ENCODE peak calls at places on chromosome 2, in nine cellular contexts. One of them, this sample, is unnamed.

GRCh38 chr2:149330127-149331022 is at the start of gene LYPD6:
- DNase-seq in fibroblast of lung: peak
- DNase-seq in cardiac muscle cell: peak
- DNase-seq in body of pancreas: peak
- DNase-seq in K562: no peak
- DNase-seq in GM23338: peak
- DNase-seq in CD8-positive, alpha-beta T cell: no peak
- DNase-seq in fibroblast of pulmonary artery: peak
- DNase-seq in IMR-90: peak
- DNase-seq in this sample: peak

GRCh38 chr2:82731824-82732223 is 1727.3 kb downstream of the SUCLG1 start:
- DNase-seq in fibroblast of lung: no peak
- DNase-seq in cardiac muscle cell: no peak
- DNase-seq in body of pancreas: no peak
- DNase-seq in K562: no peak
- DNase-seq in GM23338: no peak
- DNase-seq in CD8-positive, alpha-beta T cell: no peak
- DNase-seq in fibroblast of pulmonary artery: no peak
- DNase-seq in IMR-90: no peak
- DNase-seq in this sample: no peak

GRCh38 chr2:161780881-161781280 is 156.7 kb downstream of the SLC4A10 start:
- DNase-seq in fibroblast of lung: no peak
- DNase-seq in cardiac muscle cell: no peak
- DNase-seq in body of pancreas: no peak
- DNase-seq in K562: no peak
- DNase-seq in GM23338: no peak
- DNase-seq in CD8-positive, alpha-beta T cell: no peak
- DNase-seq in fibroblast of pulmonary artery: no peak
- DNase-seq in IMR-90: no peak
- DNase-seq in this sample: no peak

GRCh38 chr2:224260605-224261004 is 141.3 kb downstream of the FAM124B start:
- DNase-seq in fibroblast of lung: no peak
- DNase-seq in cardiac muscle cell: no peak
- DNase-seq in body of pancreas: no peak
- DNase-seq in K562: no peak
- DNase-seq in GM23338: no peak
- DNase-seq in CD8-positive, alpha-beta T cell: no peak
- DNase-seq in fibroblast of pulmonary artery: no peak
- DNase-seq in IMR-90: no peak
- DNase-seq in this sample: no peak

GRCh38 chr2:181781082-181781786 is 100.9 kb upstream of the NEUROD1 start:
- DNase-seq in fibroblast of lung: no peak
- DNase-seq in cardiac muscle cell: no peak
- DNase-seq in body of pancreas: no peak
- DNase-seq in K562: no peak
- DNase-seq in GM23338: peak
- DNase-seq in CD8-positive, alpha-beta T cell: no peak
- DNase-seq in fibroblast of pulmonary artery: no peak
- DNase-seq in IMR-90: no peak
- DNase-seq in this sample: no peak

GRCh38 chr2:102915128-102915527 is 153.3 kb downstream of the TMEM182 start:
- DNase-seq in fibroblast of lung: peak
- DNase-seq in cardiac muscle cell: no peak
- DNase-seq in body of pancreas: no peak
- DNase-seq in K562: no peak
- DNase-seq in GM23338: no peak
- DNase-seq in CD8-positive, alpha-beta T cell: no peak
- DNase-seq in fibroblast of pulmonary artery: peak
- DNase-seq in IMR-90: peak
- DNase-seq in this sample: no peak

GRCh38 chr2:85772019-85772745 is 18.4 kb downstream of the ATOH8 start:
- DNase-seq in fibroblast of lung: peak
- DNase-seq in cardiac muscle cell: peak
- DNase-seq in body of pancreas: peak
- DNase-seq in K562: no peak
- DNase-seq in GM23338: peak
- DNase-seq in CD8-positive, alpha-beta T cell: no peak
- DNase-seq in fibroblast of pulmonary artery: peak
- DNase-seq in IMR-90: peak
- DNase-seq in this sample: peak

GRCh38 chr2:68418855-68419254 is 48.2 kb downstream of the FBXO48 start:
- DNase-seq in fibroblast of lung: no peak
- DNase-seq in cardiac muscle cell: no peak
- DNase-seq in body of pancreas: no peak
- DNase-seq in K562: no peak
- DNase-seq in GM23338: peak
- DNase-seq in CD8-positive, alpha-beta T cell: no peak
- DNase-seq in fibroblast of pulmonary artery: no peak
- DNase-seq in IMR-90: no peak
- DNase-seq in this sample: no peak

GRCh38 chr2:190537765-190538164 is 3.2 kb upstream of the NEMP2 start:
- DNase-seq in fibroblast of lung: peak
- DNase-seq in cardiac muscle cell: no peak
- DNase-seq in body of pancreas: no peak
- DNase-seq in K562: no peak
- DNase-seq in GM23338: no peak
- DNase-seq in CD8-positive, alpha-beta T cell: no peak
- DNase-seq in fibroblast of pulmonary artery: peak
- DNase-seq in IMR-90: peak
- DNase-seq in this sample: no peak

GRCh38 chr2:65390134-65390533 is 42.3 kb downstream of the SPRED2 start:
- DNase-seq in fibroblast of lung: no peak
- DNase-seq in cardiac muscle cell: no peak
- DNase-seq in body of pancreas: no peak
- DNase-seq in K562: no peak
- DNase-seq in GM23338: no peak
- DNase-seq in CD8-positive, alpha-beta T cell: no peak
- DNase-seq in fibroblast of pulmonary artery: no peak
- DNase-seq in IMR-90: no peak
- DNase-seq in this sample: no peak

GRCh38 chr2:220708366-220708765 is 863.7 kb downstream of the EPHA4 start:
- DNase-seq in fibroblast of lung: peak
- DNase-seq in cardiac muscle cell: no peak
- DNase-seq in body of pancreas: no peak
- DNase-seq in K562: no peak
- DNase-seq in GM23338: no peak
- DNase-seq in CD8-positive, alpha-beta T cell: no peak
- DNase-seq in fibroblast of pulmonary artery: peak
- DNase-seq in IMR-90: peak
- DNase-seq in this sample: no peak

GRCh38 chr2:64586883-64587481 is 62.9 kb downstream of the AFTPH start:
- DNase-seq in fibroblast of lung: peak
- DNase-seq in cardiac muscle cell: peak
- DNase-seq in body of pancreas: no peak
- DNase-seq in K562: peak
- DNase-seq in GM23338: peak
- DNase-seq in CD8-positive, alpha-beta T cell: no peak
- DNase-seq in fibroblast of pulmonary artery: peak
- DNase-seq in IMR-90: peak
- DNase-seq in this sample: no peak

GRCh38 chr2:34907812-34908211 is 1308.7 kb upstream of the FAM98A start:
- DNase-seq in fibroblast of lung: no peak
- DNase-seq in cardiac muscle cell: no peak
- DNase-seq in body of pancreas: no peak
- DNase-seq in K562: no peak
- DNase-seq in GM23338: no peak
- DNase-seq in CD8-positive, alpha-beta T cell: no peak
- DNase-seq in fibroblast of pulmonary artery: no peak
- DNase-seq in IMR-90: no peak
- DNase-seq in this sample: no peak
- TF ChIP-seq CTCF in fibroblast of lung: no peak
- TF ChIP-seq CTCF in cardiac muscle cell: no peak
- TF ChIP-seq CTCF in body of pancreas: no peak
- TF ChIP-seq CTCF in K562: no peak
- TF ChIP-seq CTCF in GM23338: peak
- TF ChIP-seq CTCF in CD8-positive, alpha-beta T cell: no peak
- TF ChIP-seq CTCF in fibroblast of pulmonary artery: no peak
- TF ChIP-seq CTCF in IMR-90: no peak
- TF ChIP-seq CTCF in this sample: no peak

GRCh38 chr2:45153126-45153525 is 143.9 kb upstream of the SIX2 start:
- DNase-seq in fibroblast of lung: no peak
- DNase-seq in cardiac muscle cell: no peak
- DNase-seq in body of pancreas: no peak
- DNase-seq in K562: no peak
- DNase-seq in GM23338: no peak
- DNase-seq in CD8-positive, alpha-beta T cell: no peak
- DNase-seq in fibroblast of pulmonary artery: no peak
- DNase-seq in IMR-90: no peak
- DNase-seq in this sample: no peak
- H3K4me3 ChIP-seq in fibroblast of lung: no peak
- H3K4me3 ChIP-seq in cardiac muscle cell: no peak
- H3K4me3 ChIP-seq in body of pancreas: no peak
- H3K4me3 ChIP-seq in K562: no peak
- H3K4me3 ChIP-seq in GM23338: no peak
- H3K4me3 ChIP-seq in CD8-positive, alpha-beta T cell: no peak
- H3K4me3 ChIP-seq in fibroblast of pulmonary artery: no peak
- H3K4me3 ChIP-seq in IMR-90: no peak
- H3K4me3 ChIP-seq in this sample: no peak

GRCh38 chr2:231925303-231926179 is 655 bp downstream of the NPPC start:
- DNase-seq in fibroblast of lung: peak
- DNase-seq in cardiac muscle cell: peak
- DNase-seq in body of pancreas: peak
- DNase-seq in K562: peak
- DNase-seq in GM23338: peak
- DNase-seq in CD8-positive, alpha-beta T cell: peak
- DNase-seq in fibroblast of pulmonary artery: peak
- DNase-seq in IMR-90: peak
- DNase-seq in this sample: peak

GRCh38 chr2:231926180-231926741 is at the start of gene NPPC:
- DNase-seq in fibroblast of lung: peak
- DNase-seq in cardiac muscle cell: peak
- DNase-seq in body of pancreas: peak
- DNase-seq in K562: peak
- DNase-seq in GM23338: peak
- DNase-seq in CD8-positive, alpha-beta T cell: peak
- DNase-seq in fibroblast of pulmonary artery: peak
- DNase-seq in IMR-90: peak
- DNase-seq in this sample: peak

GRCh38 chr2:231928481-231928880 is 2.3 kb upstream of the NPPC start:
- DNase-seq in fibroblast of lung: no peak
- DNase-seq in cardiac muscle cell: peak
- DNase-seq in body of pancreas: no peak
- DNase-seq in K562: no peak
- DNase-seq in GM23338: peak
- DNase-seq in CD8-positive, alpha-beta T cell: no peak
- DNase-seq in fibroblast of pulmonary artery: no peak
- DNase-seq in IMR-90: no peak
- DNase-seq in this sample: no peak

GRCh38 chr2:231927566-231927890 is 1.3 kb upstream of the NPPC start:
- DNase-seq in fibroblast of lung: no peak
- DNase-seq in cardiac muscle cell: no peak
- DNase-seq in body of pancreas: no peak
- DNase-seq in K562: no peak
- DNase-seq in GM23338: no peak
- DNase-seq in CD8-positive, alpha-beta T cell: no peak
- DNase-seq in fibroblast of pulmonary artery: no peak
- DNase-seq in IMR-90: no peak
- DNase-seq in this sample: peak

DNA sequence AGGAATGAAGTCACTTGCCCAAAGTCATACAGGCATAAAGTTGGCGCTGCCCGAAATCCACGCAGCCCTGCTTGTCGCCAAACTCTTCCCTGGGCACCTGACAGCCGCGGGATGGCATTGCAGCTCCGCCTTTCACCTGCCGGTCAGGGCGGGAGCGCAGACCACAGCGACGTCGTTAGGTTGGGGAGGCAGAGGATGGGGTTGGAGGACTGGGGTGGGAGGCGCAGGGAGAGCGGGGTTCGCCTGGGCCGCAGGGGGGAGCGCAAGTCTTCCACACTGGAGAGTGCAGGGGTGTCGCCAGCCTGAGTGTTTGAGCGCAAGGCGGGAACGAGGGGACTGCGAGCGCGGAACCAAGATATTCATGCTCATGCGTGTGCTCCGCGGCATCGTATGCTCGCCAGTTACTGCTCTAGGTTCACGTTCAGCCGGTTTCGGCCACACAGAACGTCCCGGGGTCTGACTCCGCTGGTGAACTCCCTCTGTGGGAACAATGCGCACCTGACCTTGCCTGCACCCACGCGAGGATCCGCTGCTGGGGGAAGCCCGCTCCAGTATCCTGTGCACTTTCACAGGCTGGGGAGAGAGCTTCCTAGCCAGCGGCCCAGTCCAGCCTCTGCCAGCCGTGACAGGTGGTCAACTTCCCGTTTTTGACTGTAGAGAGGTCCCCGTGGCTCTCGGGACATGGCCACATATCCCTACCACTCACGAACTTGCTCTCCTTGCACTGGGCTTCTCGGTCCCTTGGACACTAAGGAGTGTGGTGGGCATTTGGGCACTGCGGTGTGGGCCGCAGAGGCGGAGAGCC is 767 bp upstream of the NPPC start:
- DNase-seq in fibroblast of lung: peak
- DNase-seq in cardiac muscle cell: peak
- DNase-seq in body of pancreas: no peak
- DNase-seq in K562: no peak
- DNase-seq in GM23338: peak
- DNase-seq in CD8-positive, alpha-beta T cell: peak
- DNase-seq in fibroblast of pulmonary artery: no peak
- DNase-seq in IMR-90: peak
- DNase-seq in this sample: no peak
- TF ChIP-seq CTCF in fibroblast of lung: no peak
- TF ChIP-seq CTCF in cardiac muscle cell: no peak
- TF ChIP-seq CTCF in body of pancreas: no peak
- TF ChIP-seq CTCF in K562: no peak
- TF ChIP-seq CTCF in GM23338: no peak
- TF ChIP-seq CTCF in CD8-positive, alpha-beta T cell: no peak
- TF ChIP-seq CTCF in fibroblast of pulmonary artery: no peak
- TF ChIP-seq CTCF in IMR-90: no peak
- TF ChIP-seq CTCF in this sample: no peak

GRCh38 chr2:96304606-96305005 is 740 bp downstream of the SNRNP200 start:
- DNase-seq in fibroblast of lung: no peak
- DNase-seq in cardiac muscle cell: no peak
- DNase-seq in body of pancreas: no peak
- DNase-seq in K562: no peak
- DNase-seq in GM23338: no peak
- DNase-seq in CD8-positive, alpha-beta T cell: no peak
- DNase-seq in fibroblast of pulmonary artery: no peak
- DNase-seq in IMR-90: no peak
- DNase-seq in this sample: no peak

GRCh38 chr2:96305091-96305978 is at the start of gene SNRNP200:
- DNase-seq in fibroblast of lung: peak
- DNase-seq in cardiac muscle cell: peak
- DNase-seq in body of pancreas: peak
- DNase-seq in K562: peak
- DNase-seq in GM23338: peak
- DNase-seq in CD8-positive, alpha-beta T cell: peak
- DNase-seq in fibroblast of pulmonary artery: peak
- DNase-seq in IMR-90: peak
- DNase-seq in this sample: peak

GRCh38 chr2:96305979-96306308 is 598 bp upstream of the SNRNP200 start:
- DNase-seq in fibroblast of lung: no peak
- DNase-seq in cardiac muscle cell: no peak
- DNase-seq in body of pancreas: no peak
- DNase-seq in K562: no peak
- DNase-seq in GM23338: peak
- DNase-seq in CD8-positive, alpha-beta T cell: no peak
- DNase-seq in fibroblast of pulmonary artery: no peak
- DNase-seq in IMR-90: no peak
- DNase-seq in this sample: no peak

GRCh38 chr2:96308248-96308647 is 2.9 kb upstream of the SNRNP200 start:
- DNase-seq in fibroblast of lung: no peak
- DNase-seq in cardiac muscle cell: no peak
- DNase-seq in body of pancreas: no peak
- DNase-seq in K562: no peak
- DNase-seq in GM23338: no peak
- DNase-seq in CD8-positive, alpha-beta T cell: no peak
- DNase-seq in fibroblast of pulmonary artery: no peak
- DNase-seq in IMR-90: no peak
- DNase-seq in this sample: no peak

GRCh38 chr2:96306370-96306769 is 1.0 kb upstream of the SNRNP200 start:
- DNase-seq in fibroblast of lung: no peak
- DNase-seq in cardiac muscle cell: no peak
- DNase-seq in body of pancreas: no peak
- DNase-seq in K562: no peak
- DNase-seq in GM23338: no peak
- DNase-seq in CD8-positive, alpha-beta T cell: no peak
- DNase-seq in fibroblast of pulmonary artery: no peak
- DNase-seq in IMR-90: no peak
- DNase-seq in this sample: no peak
- H3K4me3 ChIP-seq in fibroblast of lung: peak
- H3K4me3 ChIP-seq in cardiac muscle cell: peak
- H3K4me3 ChIP-seq in body of pancreas: no peak
- H3K4me3 ChIP-seq in K562: peak
- H3K4me3 ChIP-seq in GM23338: peak
- H3K4me3 ChIP-seq in CD8-positive, alpha-beta T cell: peak
- H3K4me3 ChIP-seq in fibroblast of pulmonary artery: peak
- H3K4me3 ChIP-seq in IMR-90: peak
- H3K4me3 ChIP-seq in this sample: peak

This sample was measured in left lung.